ENCODE peak calls at places on chromosomes 3 and 15, in four cellular contexts. One of them, this sample, is unnamed.

GRCh38 chr3:10011644-10012043 is 14.6 kb upstream of the FANCD2 start:
- DNase-seq in K562: no peak
- DNase-seq in HL-60: no peak
- DNase-seq in GM12878: no peak
- DNase-seq in this sample: no peak

GRCh38 chr3:123884258-123884831 is at the start of gene MYLK:
- DNase-seq in K562: peak
- DNase-seq in HL-60: peak
- DNase-seq in GM12878: no peak
- DNase-seq in this sample: peak

GRCh38 chr3:42804113-42804830 is at the start of gene HIGD1A:
- DNase-seq in K562: peak
- DNase-seq in HL-60: peak
- DNase-seq in GM12878: peak
- DNase-seq in this sample: peak

GRCh38 chr15:65377105-65377975 is 462 bp downstream of the IGDCC3 start:
- DNase-seq in K562: no peak
- DNase-seq in HL-60: no peak
- DNase-seq in GM12878: no peak
- DNase-seq in this sample: peak

GRCh38 chr3:10764314-10765051 is 51.5 kb upstream of the SLC6A11 start:
- DNase-seq in K562: no peak
- DNase-seq in HL-60: no peak
- DNase-seq in GM12878: no peak
- DNase-seq in this sample: no peak

GRCh38 chr3:105157766-105158085 is 209.0 kb upstream of the ALCAM start:
- DNase-seq in K562: no peak
- DNase-seq in HL-60: no peak
- DNase-seq in GM12878: no peak
- DNase-seq in this sample: no peak

GRCh38 chr3:23219117-23219516 is 16.0 kb downstream of the UBE2E2 start:
- DNase-seq in K562: no peak
- DNase-seq in HL-60: no peak
- DNase-seq in GM12878: no peak
- DNase-seq in this sample: no peak

GRCh38 chr3:76566211-76566534 is 473.7 kb upstream of the ROBO2 start:
- DNase-seq in K562: no peak
- DNase-seq in HL-60: no peak
- DNase-seq in GM12878: no peak
- DNase-seq in this sample: no peak

GRCh38 chr3:86937306-86937791 is 53.6 kb downstream of the VGLL3 start:
- DNase-seq in K562: no peak
- DNase-seq in HL-60: no peak
- DNase-seq in GM12878: no peak
- DNase-seq in this sample: no peak

GRCh38 chr15:42371125-42371524 is 11.8 kb downstream of the CAPN3 start:
- DNase-seq in K562: peak
- DNase-seq in HL-60: peak
- DNase-seq in GM12878: no peak
- DNase-seq in this sample: no peak

GRCh38 chr15:74335396-74335795 is 32.0 kb downstream of the CYP11A1 start:
- DNase-seq in K562: no peak
- DNase-seq in HL-60: no peak
- DNase-seq in GM12878: no peak
- DNase-seq in this sample: no peak

GRCh38 chr3:47652142-47652541 is 73.5 kb upstream of the CSPG5 start:
- DNase-seq in K562: no peak
- DNase-seq in HL-60: peak
- DNase-seq in GM12878: no peak
- DNase-seq in this sample: no peak

GRCh38 chr3:25821746-25822573 is 32.1 kb downstream of the OXSM start:
- DNase-seq in K562: no peak
- DNase-seq in HL-60: no peak
- DNase-seq in GM12878: no peak
- DNase-seq in this sample: no peak

GRCh38 chr15:52466134-52466701 is 62.5 kb downstream of the MYO5A start:
- DNase-seq in K562: no peak
- DNase-seq in HL-60: peak
- DNase-seq in GM12878: peak
- DNase-seq in this sample: peak

GRCh38 chr3:5221701-5222100 is 34.2 kb downstream of the EDEM1 start:
- DNase-seq in K562: no peak
- DNase-seq in HL-60: no peak
- DNase-seq in GM12878: no peak
- DNase-seq in this sample: no peak

GRCh38 chr3:5219216-5219615 is 31.7 kb downstream of the EDEM1 start:
- DNase-seq in K562: no peak
- DNase-seq in HL-60: no peak
- DNase-seq in GM12878: no peak
- DNase-seq in this sample: no peak

GRCh38 chr3:5222283-5223005 is 34.9 kb downstream of the EDEM1 start:
- DNase-seq in K562: no peak
- DNase-seq in HL-60: no peak
- DNase-seq in GM12878: no peak
- DNase-seq in this sample: no peak

GRCh38 chr3:5220193-5220592 is 32.7 kb downstream of the EDEM1 start:
- DNase-seq in K562: no peak
- DNase-seq in HL-60: no peak
- DNase-seq in GM12878: no peak
- DNase-seq in this sample: no peak

DNA sequence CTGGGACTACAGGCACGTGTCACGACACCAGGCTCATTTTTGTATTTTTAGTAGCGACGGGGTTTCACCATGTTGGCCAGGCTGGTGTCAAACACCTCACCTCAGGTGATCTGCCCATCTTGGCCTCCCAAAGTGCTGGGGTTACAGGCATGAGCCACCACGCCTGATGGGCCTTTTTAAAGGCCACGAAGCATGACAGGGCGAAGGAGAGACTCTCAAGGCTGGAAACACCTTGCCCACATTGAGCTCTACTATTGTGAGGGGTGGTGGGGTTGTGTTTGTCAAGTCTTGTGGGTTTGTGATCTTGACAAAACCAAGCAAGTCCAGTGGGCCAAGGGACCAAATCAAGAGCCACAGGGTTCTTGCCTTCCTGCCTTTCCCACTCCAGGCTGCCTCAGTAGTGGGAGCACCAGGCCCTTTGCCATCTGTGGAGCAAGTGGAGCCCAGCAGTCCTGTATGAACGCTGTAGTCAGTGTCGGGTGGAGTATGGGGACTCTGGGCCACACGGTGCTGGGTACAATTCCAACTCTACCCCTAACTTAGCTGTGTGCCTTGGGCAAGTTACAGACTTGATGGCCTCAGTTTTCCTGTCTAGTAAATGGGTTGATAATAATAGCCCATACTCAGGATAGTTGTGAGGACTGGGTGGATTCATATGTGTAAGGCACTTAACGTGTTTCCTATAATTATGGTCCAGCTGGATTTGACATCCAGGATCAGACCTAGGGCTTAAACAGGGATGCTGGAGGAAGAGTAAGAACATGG is 33.3 kb downstream of the EDEM1 start:
- DNase-seq in K562: no peak
- DNase-seq in HL-60: no peak
- DNase-seq in GM12878: no peak
- DNase-seq in this sample: no peak
- TF ChIP-seq SPI1 in K562: no peak
- TF ChIP-seq SPI1 in HL-60: no peak
- TF ChIP-seq SPI1 in GM12878: no peak
- TF ChIP-seq SPI1 in this sample: no peak

DNA sequence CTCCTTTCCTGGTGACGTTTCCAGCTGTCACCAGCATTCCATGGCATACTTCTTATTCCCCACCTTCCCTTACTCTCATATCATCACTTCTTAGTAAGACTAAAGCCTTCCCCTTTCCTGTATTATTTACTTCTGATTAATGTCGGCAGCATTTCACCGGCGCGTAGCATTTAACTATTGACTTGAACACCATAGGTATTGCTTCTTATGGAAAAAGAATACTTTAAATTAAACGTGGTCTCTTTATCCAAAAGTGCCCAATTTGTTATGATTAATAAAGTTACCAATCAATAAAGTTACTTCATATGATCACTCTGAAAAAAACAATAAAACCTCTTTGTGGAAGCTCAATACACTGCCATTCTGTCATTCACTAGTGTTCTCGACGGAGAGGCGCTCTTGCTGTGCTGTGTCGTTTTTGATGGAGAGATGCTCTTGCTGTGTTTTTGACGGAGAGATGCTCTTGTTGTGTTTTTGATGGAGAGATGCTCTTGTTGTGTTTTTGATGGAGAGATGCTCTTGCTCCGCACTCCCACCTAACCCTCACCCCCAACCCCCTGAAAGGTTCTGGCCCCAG is 165.0 kb downstream of the XXYLT1 start:
- DNase-seq in K562: no peak
- DNase-seq in HL-60: no peak
- DNase-seq in GM12878: no peak
- DNase-seq in this sample: no peak
- TF ChIP-seq SPI1 in K562: no peak
- TF ChIP-seq SPI1 in HL-60: no peak
- TF ChIP-seq SPI1 in GM12878: no peak
- TF ChIP-seq SPI1 in this sample: no peak

GRCh38 chr15:39156636-39157255 is 424.1 kb upstream of the THBS1 start:
- DNase-seq in K562: no peak
- DNase-seq in HL-60: no peak
- DNase-seq in GM12878: no peak
- DNase-seq in this sample: no peak
- TF ChIP-seq SPI1 in K562: no peak
- TF ChIP-seq SPI1 in HL-60: no peak
- TF ChIP-seq SPI1 in GM12878: no peak
- TF ChIP-seq SPI1 in this sample: no peak

GRCh38 chr3:21273256-21273999 is 477.6 kb downstream of the ZNF385D start:
- DNase-seq in K562: no peak
- DNase-seq in HL-60: no peak
- DNase-seq in GM12878: no peak
- DNase-seq in this sample: no peak
- TF ChIP-seq SPI1 in K562: no peak
- TF ChIP-seq SPI1 in HL-60: no peak
- TF ChIP-seq SPI1 in GM12878: no peak
- TF ChIP-seq SPI1 in this sample: no peak